ENCODE peak calls at places on chromosome 11, in eight cellular contexts. M, Y, A, W, N, K, S and P are unnamed samples.

GRCh38 chr11:122814401-122814800 is 23.9 kb upstream of the CRTAM start:
- DNase-seq in Y (no peak), M (no peak), S (peak), W (no peak), A (no peak), N (no peak), K (no peak), P (no peak)

GRCh38 chr11:17978553-17979287 is 34.1 kb downstream of the SERGEF start:
- DNase-seq in N (no peak), Y (peak), A (no peak), S (peak), W (peak), K (no peak), M (no peak), P (no peak)

GRCh38 chr11:11146830-11147229 is 206.2 kb downstream of the CSNK2A3 start:
- DNase-seq in N (no peak), M (no peak), Y (no peak), W (no peak), K (no peak), S (no peak), A (no peak), P (no peak)

GRCh38 chr11:117384045-117384444 is 56.4 kb downstream of the CEP164 start:
- DNase-seq in S (no peak), W (no peak), M (no peak), K (no peak), A (no peak), N (no peak), Y (no peak), P (peak)

GRCh38 chr11:73647459-73648100 is 1.2 kb downstream of the PLEKHB1 start:
- DNase-seq in Y (peak), W (peak), N (peak), K (peak), S (peak), M (peak), A (peak), P (no peak)

GRCh38 chr11:128463975-128464374 is 123.4 kb downstream of the ETS1 start:
- DNase-seq in M (no peak), W (no peak), N (no peak), K (no peak), Y (no peak), A (no peak), S (no peak), P (no peak)

GRCh38 chr11:27153136-27153535 is 112.5 kb downstream of the BBOX1 start:
- DNase-seq in N (no peak), A (no peak), M (no peak), S (no peak), W (no peak), K (no peak), Y (no peak), P (no peak)

GRCh38 chr11:69836401-69836800 is 17.2 kb upstream of the FGF3 start:
- DNase-seq in S (no peak), W (no peak), K (no peak), N (no peak), Y (no peak), M (peak), A (no peak), P (no peak)

GRCh38 chr11:117202386-117203068 is 3.4 kb downstream of the TAGLN start:
- DNase-seq in A (no peak), M (no peak), S (no peak), W (no peak), N (no peak), Y (no peak), K (no peak), P (no peak)

GRCh38 chr11:83023410-83023809 is 48.3 kb downstream of the RAB30 start:
- DNase-seq in W (no peak), Y (no peak), N (no peak), M (no peak), S (no peak), K (no peak), A (no peak), P (no peak)

GRCh38 chr11:35304393-35304790 is 115.0 kb downstream of the SLC1A2 start:
- DNase-seq in S (peak), A (peak), K (no peak), N (no peak), Y (no peak), W (no peak), M (no peak), P (no peak)

GRCh38 chr11:73321342-73322110 is 13.4 kb downstream of the ARHGEF17 start:
- DNase-seq in W (peak), A (no peak), M (no peak), N (no peak), K (no peak), Y (no peak), S (peak), P (no peak)

GRCh38 chr11:11211888-11212287 is 141.2 kb downstream of the CSNK2A3 start:
- DNase-seq in Y (no peak), N (no peak), A (no peak), W (no peak), K (no peak), M (no peak), S (no peak), P (no peak)

GRCh38 chr11:2760196-2760871 is 60.5 kb upstream of the KCNQ1OT1 start:
- DNase-seq in Y (no peak), M (peak), N (no peak), S (no peak), K (no peak), W (no peak), A (no peak), P (no peak)

GRCh38 chr11:26557666-26558065 is 14.4 kb downstream of the MUC15 start:
- DNase-seq in K (no peak), A (no peak), N (no peak), S (no peak), Y (no peak), W (no peak), M (no peak), P (no peak)

GRCh38 chr11:2316963-2317244 is 15.1 kb downstream of the TSPAN32 start:
- DNase-seq in S (no peak), Y (no peak), N (no peak), A (no peak), W (no peak), M (no peak), K (no peak), P (no peak)

GRCh38 chr11:1371377-1371776 is 18.4 kb upstream of the BRSK2 start:
- DNase-seq in W (no peak), N (no peak), Y (no peak), M (no peak), S (no peak), K (no peak), A (no peak), P (no peak)